ENCODE peak calls at places on chromosomes 5 and 9, in five cellular contexts. X is NCI-H2081; A is left cardiac atrium; O is activated T-cell treated with anti-CD3 and anti-CD28 coated beads for 1 hour; R is stimulated activated CD4-positive, alpha-beta T cell treated with anti-CD3 and anti-CD28 coated beads, TNF-alpha, amount 100 ng/mL, for 4 hours. Z is an unnamed sample.

GRCh38 chr5:1731091-1731639 is 68.5 kb downstream of the MRPL36 start:
- DNase-seq in X (no peak), A (no peak), O (no peak), R (no peak), Z (no peak)

GRCh38 chr5:111135946-111136345 is 43.8 kb downstream of the WDR36 start:
- DNase-seq in X (no peak), A (no peak), O (no peak), R (no peak), Z (no peak)

GRCh38 chr5:124685404-124685930 is 61.0 kb downstream of the ZNF608 start:
- DNase-seq in X (no peak), A (no peak), O (no peak), R (no peak), Z (no peak)

GRCh38 chr9:132408521-132408920 is 1.5 kb upstream of the CFAP77 start:
- DNase-seq in X (no peak), A (peak), O (no peak), R (no peak), Z (no peak)

GRCh38 chr9:128409998-128410397 is 10.7 kb upstream of the CERCAM start:
- DNase-seq in X (no peak), A (no peak), O (no peak), R (no peak), Z (no peak)

GRCh38 chr5:176415240-176416122 is 858 bp downstream of the CLTB start:
- DNase-seq in X (peak), A (peak), O (no peak), R (peak), Z (no peak)

GRCh38 chr5:53191766-53192165 is 82.2 kb upstream of the MOCS2 start:
- DNase-seq in X (no peak), A (no peak), O (no peak), R (no peak), Z (no peak)

GRCh38 chr5:180343846-180344327 is 9.2 kb downstream of the GFPT2 start:
- DNase-seq in X (no peak), A (peak), O (no peak), R (no peak), Z (no peak)

GRCh38 chr5:61290815-61291214 is 41.2 kb upstream of the ZSWIM6 start:
- DNase-seq in X (peak), A (no peak), O (no peak), R (no peak), Z (no peak)

GRCh38 chr9:19650292-19650691 is 138.5 kb downstream of the SLC24A2 start:
- DNase-seq in X (no peak), A (no peak), O (no peak), R (no peak), Z (no peak)

GRCh38 chr9:81103597-81104471 is 585.5 kb downstream of the TLE1 start:
- DNase-seq in X (peak), A (no peak), O (no peak), R (no peak), Z (no peak)

GRCh38 chr9:101736723-101737122 is 1.7 kb downstream of the GRIN3A start:
- DNase-seq in X (no peak), A (peak), O (no peak), R (no peak), Z (no peak)

GRCh38 chr9:123640792-123641222 is 284.8 kb downstream of the CRB2 start:
- DNase-seq in X (no peak), A (no peak), O (no peak), R (no peak), Z (no peak)

GRCh38 chr5:107538331-107539162 is 132.2 kb downstream of the EFNA5 start:
- DNase-seq in X (peak), A (no peak), O (no peak), R (no peak), Z (no peak)

GRCh38 chr9:129412814-129413536 is 207.9 kb downstream of the C9orf50 start:
- DNase-seq in X (peak), A (peak), O (peak), R (peak), Z (no peak)

GRCh38 chr5:119583684-119584083 is 45.7 kb upstream of the FAM170A start:
- DNase-seq in X (no peak), A (no peak), O (no peak), R (no peak), Z (no peak)

GRCh38 chr9:129333613-129333960 is 155.5 kb upstream of the IER5L start:
- DNase-seq in X (no peak), A (no peak), O (no peak), R (no peak), Z (no peak)

GRCh38 chr9:33924978-33925797 is 108.2 kb downstream of the UBE2R2 start:
- DNase-seq in X (peak), A (no peak), O (no peak), R (no peak), Z (no peak)